ENCODE peak calls at places on chromosome 21, in five cellular contexts. X is activated naive CD8-positive, alpha-beta T cell treated with anti-CD3 and anti-CD28 coated beads, Interleukin-2, amount 50 U/mL, for 24 hours; S is left colon; P is neural progenitor cell; B is lower lobe of right lung. A is an unnamed sample.

GRCh38 chr21:36749935-36750578 is 51.1 kb downstream of the SIM2 start:
- DNase-seq in S (no peak), B (no peak), X (no peak), P (peak), A (no peak)

GRCh38 chr21:37087188-37087587 is 14.1 kb downstream of the TTC3 start:
- DNase-seq in B (no peak), X (no peak), S (no peak), P (peak), A (no peak)

GRCh38 chr21:45863267-45863666 is 118.3 kb upstream of the COL6A1 start:
- DNase-seq in P (peak), B (peak), S (no peak), X (no peak), A (no peak)

GRCh38 chr21:33189845-33190244 is 39.9 kb upstream of the IFNAR2 start:
- DNase-seq in S (no peak), P (no peak), B (no peak), X (no peak), A (no peak)

GRCh38 chr21:27421654-27422053 is 454.8 kb upstream of the ADAMTS5 start:
- DNase-seq in S (no peak), B (no peak), X (no peak), P (no peak), A (no peak)

GRCh38 chr21:31656199-31657095 is 3.0 kb upstream of the SOD1 start:
- DNase-seq in P (no peak), X (peak), B (no peak), S (no peak), A (no peak)

GRCh38 chr21:38993561-38993960 is 187.8 kb downstream of the ETS2 start:
- DNase-seq in X (no peak), S (peak), P (no peak), B (no peak), A (no peak)

GRCh38 chr21:45035477-45035848 is 38.9 kb upstream of the ADARB1 start:
- DNase-seq in X (no peak), P (no peak), S (no peak), B (no peak), A (no peak)

GRCh38 chr21:41778974-41779600 is 12.2 kb upstream of the RIPK4 start:
- DNase-seq in S (peak), B (no peak), P (peak), X (no peak), A (peak)

GRCh38 chr21:41598561-41599511 is 90.9 kb upstream of the TMPRSS2 start:
- DNase-seq in X (no peak), S (no peak), B (peak), P (no peak), A (peak)

GRCh38 chr21:17590443-17590842 is 22.3 kb downstream of the BTG3 start:
- DNase-seq in P (no peak), X (no peak), B (no peak), S (no peak), A (no peak)

GRCh38 chr21:44574457-44575306 is 1.2 kb downstream of the KRTAP10-4 start:
- DNase-seq in X (no peak), S (peak), B (peak), P (no peak), A (peak)

GRCh38 chr21:43361127-43361492 is 65.8 kb downstream of the SIK1 start:
- DNase-seq in S (no peak), P (no peak), X (no peak), B (no peak), A (no peak)

GRCh38 chr21:46244602-46245001 is 16.0 kb upstream of the LSS start:
- DNase-seq in X (no peak), P (no peak), B (no peak), S (no peak), A (no peak)

GRCh38 chr21:41754481-41754891 is 12.4 kb downstream of the RIPK4 start:
- DNase-seq in B (no peak), P (peak), X (no peak), S (no peak), A (no peak)

GRCh38 chr21:35357041-35357780 is 308.1 kb upstream of the RUNX1 start:
- DNase-seq in X (no peak), S (no peak), P (no peak), B (no peak), A (no peak)

GRCh38 chr21:42105476-42105875 is 34.4 kb downstream of the UMODL1 start:
- DNase-seq in S (no peak), X (no peak), P (no peak), B (no peak), A (no peak)

GRCh38 chr21:36297938-36298572 is 21.9 kb upstream of the MORC3 start:
- DNase-seq in B (peak), P (no peak), S (peak), X (peak), A (peak)

GRCh38 chr21:14545906-14546480 is at the start of gene SAMSN1:
- DNase-seq in P (no peak), B (peak), X (peak), S (peak), A (no peak)

GRCh38 chr21:30605968-30606367 is 5.1 kb downstream of the KRTAP22-1 start:
- DNase-seq in S (no peak), X (no peak), B (no peak), P (no peak), A (no peak)